ENCODE peak calls at places on chromosomes 4 and X, in four cellular contexts. E is osteoblast, A is neural progenitor cell, M is NT2/D1. Q is an unnamed sample.

GRCh38 chr4:54819044-54819443 is 161.3 kb downstream of the KIT start:
- DNase-seq in A (no peak), E (no peak), M (no peak), Q (no peak)

GRCh38 chr4:76717431-76717830 is 180.5 kb downstream of the SOWAHB start:
- DNase-seq in A (no peak), M (no peak), E (no peak), Q (no peak)

GRCh38 chr4:13540446-13541175 is 3.7 kb downstream of the NKX3-2 start:
- DNase-seq in M (no peak), A (no peak), E (peak; percentile 62), Q (no peak)

GRCh38 chr4:2252530-2252924 is 9.4 kb downstream of the MXD4 start:
- DNase-seq in A (no peak), E (peak; percentile 57), M (no peak), Q (no peak)

GRCh38 chr4:189033801-189034347 is 894.6 kb downstream of the TRIML1 start:
- DNase-seq in M (no peak), E (peak; percentile 43), A (no peak), Q (no peak)

GRCh38 chr4:67632492-67632891 is 68.5 kb downstream of the UBA6 start:
- DNase-seq in E (no peak), A (no peak), M (no peak), Q (no peak)

GRCh38 chr4:75723117-75723801 is 1.1 kb upstream of the USO1 start:
- DNase-seq in E (peak; percentile 83), A (no peak), M (no peak), Q (no peak)

GRCh38 chr4:57119054-57119651 is 9.0 kb upstream of the IGFBP7 start:
- DNase-seq in E (peak; percentile 85), A (peak; percentile 10), M (no peak), Q (no peak)

GRCh38 chrX:6377365-6377764 is 148.7 kb upstream of the NLGN4X start:
- DNase-seq in M (no peak), E (no peak), A (no peak), Q (no peak)

GRCh38 chr4:128354205-128354821 is 66.7 kb upstream of the PGRMC2 start:
- DNase-seq in A (no peak), E (peak; percentile 66), M (no peak), Q (peak; percentile 85)

GRCh38 chr4:123060039-123060770 is 137.8 kb upstream of the NUDT6 start:
- DNase-seq in E (no peak), M (peak; percentile 2), A (no peak), Q (peak; percentile 10)

GRCh38 chrX:108270739-108271396 is 167.4 kb downstream of the COL4A6 start:
- DNase-seq in E (no peak), M (no peak), A (no peak), Q (no peak)

GRCh38 chr4:131046821-131047220 is 1950.9 kb downstream of the C4orf33 start:
- DNase-seq in A (no peak), M (no peak), E (no peak), Q (no peak)

GRCh38 chrX:40088299-40088625 is 9.5 kb downstream of the BCOR start:
- DNase-seq in E (no peak), M (no peak), A (peak; percentile 76), Q (peak; percentile 75)
- H3K4me1 ChIP-seq in E (peaks cover 23% of the 10 kb centered on the region), M (peaks cover 21% of the 10 kb centered on the region), A (peaks cover 91% of the 10 kb centered on the region), Q (peaks cover 74% of the 10 kb centered on the region)

GRCh38 chr4:5894266-5894665 is 1.4 kb upstream of the CRMP1 start:
- DNase-seq in M (no peak), A (no peak), E (no peak), Q (no peak)
- H3K27me3 ChIP-seq in M (peaks cover 83% of the 10 kb centered on the region), A (peaks cover 99% of the 10 kb centered on the region), E (peaks cover 39% of the 10 kb centered on the region), Q (peaks cover 26% of the 10 kb centered on the region)

GRCh38 chr4:137531951-137532868 is at the start of gene PCDH18:
- DNase-seq in M (no peak), A (peak; percentile 95), E (peak; percentile 8), Q (peak; percentile 96)
- H3K9me3 ChIP-seq in M (peaks cover 5% of the 10 kb centered on the region), A (no peaks in the 10 kb centered on the region), E (no peaks in the 10 kb centered on the region), Q (no peaks in the 10 kb centered on the region)

DNA sequence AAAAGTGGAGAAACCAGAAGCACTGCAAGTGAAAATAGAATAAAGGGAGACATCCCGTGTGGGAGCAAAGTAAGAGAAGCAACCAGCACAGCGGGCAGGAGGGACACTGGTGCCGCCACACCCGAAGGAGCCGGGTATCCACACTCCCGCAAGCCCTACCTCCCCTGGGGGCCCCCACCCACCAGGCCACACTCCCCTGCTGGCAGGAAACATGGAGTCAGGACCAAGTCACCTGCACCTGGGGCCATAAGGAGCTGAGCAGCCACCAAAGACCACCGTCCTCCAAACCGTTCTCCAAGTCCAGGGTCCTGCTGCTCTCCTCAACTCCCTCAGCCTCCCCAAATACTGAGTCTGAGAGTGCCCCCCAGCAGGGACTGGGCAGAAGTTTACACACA is 30.5 kb downstream of the FGFRL1 start:
- DNase-seq in M (no peak), E (peak; percentile 34), A (no peak), Q (no peak)
- H3K4me1 ChIP-seq in M (peaks cover 52% of the 10 kb centered on the region), E (peaks cover 53% of the 10 kb centered on the region), A (peaks cover 30% of the 10 kb centered on the region), Q (peaks cover 11% of the 10 kb centered on the region)

GRCh38 chr4:146648384-146648783 is 9.7 kb downstream of the POU4F2 start:
- DNase-seq in M (no peak), A (peak; percentile 64), E (no peak), Q (no peak)

GRCh38 chr4:146649232-146649631 is 10.5 kb downstream of the POU4F2 start:
- DNase-seq in M (no peak), A (no peak), E (no peak), Q (no peak)

GRCh38 chr4:146650034-146650433 is 11.3 kb downstream of the POU4F2 start:
- DNase-seq in E (no peak), A (no peak), M (no peak), Q (no peak)

GRCh38 chr4:146646601-146647000 is 7.9 kb downstream of the POU4F2 start:
- DNase-seq in M (no peak), A (no peak), E (no peak), Q (no peak)

GRCh38 chr4:146647615-146648383 is 9.1 kb downstream of the POU4F2 start:
- DNase-seq in A (peak; percentile 78), M (no peak), E (no peak), Q (no peak)
- H3K27me3 ChIP-seq in A (peaks cover 100% of the 10 kb centered on the region), M (peaks cover 93% of the 10 kb centered on the region), E (peaks cover 63% of the 10 kb centered on the region), Q (peaks cover 22% of the 10 kb centered on the region)

DNA sequence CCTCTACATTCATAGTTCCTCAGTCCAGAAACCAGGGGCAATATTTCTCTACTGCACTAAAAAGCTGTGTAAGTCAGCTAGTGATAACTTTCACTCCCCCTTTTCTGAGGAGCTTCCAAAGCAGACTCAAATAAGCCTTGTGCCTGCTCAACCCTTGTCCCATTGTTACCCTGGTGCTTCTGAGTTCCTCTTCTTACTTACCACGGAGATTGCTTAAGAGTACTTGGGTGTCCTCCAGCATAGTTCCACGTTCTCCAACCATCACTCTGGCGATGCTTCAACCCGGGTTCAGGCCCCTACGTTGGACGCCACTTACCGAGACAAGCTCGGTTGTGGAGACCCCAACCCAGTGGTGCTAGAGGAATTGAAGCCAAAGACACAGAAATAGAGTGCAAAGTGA is 71.6 kb downstream of the ADAM29 start:
- DNase-seq in M (no peak), E (no peak), A (no peak), Q (no peak)
- H3K9me3 ChIP-seq in M (peaks cover 11% of the 10 kb centered on the region), E (peaks cover 2% of the 10 kb centered on the region), A (peaks cover 6% of the 10 kb centered on the region), Q (no peaks in the 10 kb centered on the region)

DNA sequence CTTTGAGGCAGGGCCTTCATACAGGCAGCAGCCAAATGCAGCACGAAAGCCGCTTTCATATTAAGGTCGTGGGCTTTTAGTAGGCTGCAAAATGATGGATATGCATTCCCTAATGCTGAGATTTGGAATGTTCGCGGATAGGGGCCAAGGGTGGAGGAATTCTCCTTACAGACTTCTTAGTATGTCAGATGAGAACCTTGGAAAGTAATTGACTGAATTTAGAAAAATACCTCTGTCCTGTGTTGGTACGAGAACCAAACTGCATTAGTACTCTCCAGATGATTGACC is 1.1 kb downstream of the SEC24B start:
- DNase-seq in A (no peak), M (no peak), E (no peak), Q (no peak)
- H3K4me1 ChIP-seq in A (peaks cover 30% of the 10 kb centered on the region), M (peaks cover 7% of the 10 kb centered on the region), E (peaks cover 23% of the 10 kb centered on the region), Q (peaks cover 25% of the 10 kb centered on the region)

GRCh38 chrX:151178746-151179145 is 2.4 kb downstream of the GPR50 start:
- DNase-seq in E (no peak), A (peak; percentile 6), M (no peak), Q (no peak)
- H3K27me3 ChIP-seq in E (peaks cover 30% of the 10 kb centered on the region), A (peaks cover 99% of the 10 kb centered on the region), M (peaks cover 35% of the 10 kb centered on the region), Q (peaks cover 67% of the 10 kb centered on the region)

GRCh38 chrX:63934160-63934559 is 149.1 kb upstream of the ARHGEF9 start:
- DNase-seq in M (peak; percentile 49), A (no peak), E (no peak), Q (no peak)

GRCh38 chrX:63932907-63933306 is 147.9 kb upstream of the ARHGEF9 start:
- DNase-seq in M (no peak), E (no peak), A (no peak), Q (no peak)

GRCh38 chrX:63932006-63932405 is 147.0 kb upstream of the ARHGEF9 start:
- DNase-seq in M (no peak), A (no peak), E (peak; percentile 49), Q (no peak)

GRCh38 chrX:63929608-63930007 is 144.6 kb upstream of the ARHGEF9 start:
- DNase-seq in M (no peak), A (no peak), E (no peak), Q (no peak)

DNA sequence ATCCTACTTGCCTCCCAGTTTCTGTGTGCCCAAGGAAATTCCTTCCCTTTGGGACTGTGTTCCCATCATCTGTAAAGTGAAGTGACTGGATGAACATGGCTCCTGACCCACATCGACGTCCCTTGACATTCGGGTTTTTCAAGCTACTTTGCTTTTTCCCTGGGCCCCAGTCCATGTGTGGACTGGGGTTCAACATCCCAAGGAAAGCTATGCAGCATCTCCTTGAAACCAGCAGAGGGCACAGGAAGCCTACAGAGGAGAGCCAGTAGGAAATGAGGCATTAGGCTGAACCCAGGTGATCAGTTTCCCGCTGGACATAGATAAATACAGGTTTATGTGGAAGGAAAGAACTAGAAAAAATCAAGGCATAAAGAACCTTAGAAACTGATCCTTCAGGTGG is 145.1 kb upstream of the ARHGEF9 start:
- DNase-seq in A (peak; percentile 56), M (no peak), E (no peak), Q (no peak)
- H3K9me3 ChIP-seq in A (no peaks in the 10 kb centered on the region), M (peaks cover 8% of the 10 kb centered on the region), E (no peaks in the 10 kb centered on the region), Q (no peaks in the 10 kb centered on the region)

Q was measured in HAP-1.